ENCODE peak calls at places on chromosomes 6 and 20, in five cellular contexts. K is left lung, S is stomach, W is esophagus squamous epithelium, E is SJSA1. U is an unnamed sample. For H3K9me3, the result is how much of the 10 kb centered on the place peaks cover.

GRCh38 chr6:158662607-158663464 is 13.0 kb downstream of the SYTL3 start:
- DNase-seq in K (no peak), W (no peak), E (no peak), S (no peak), U (peak)

GRCh38 chr20:41072099-41072798 is 43.6 kb downstream of the TOP1 start:
- DNase-seq in K (no peak), W (no peak), S (no peak), E (peak), U (no peak)

GRCh38 chr20:54292186-54292585 is 84.3 kb downstream of the PFDN4 start:
- DNase-seq in E (no peak), K (no peak), S (no peak), W (no peak), U (no peak)

GRCh38 chr6:30782425-30783014 is 38.2 kb upstream of the IER3 start:
- DNase-seq in E (peak), S (no peak), K (no peak), W (no peak), U (no peak)

GRCh38 chr6:72944660-72945059 is 280.6 kb downstream of the KHDC1L start:
- DNase-seq in W (no peak), S (no peak), E (no peak), K (no peak), U (no peak)

GRCh38 chr20:44057698-44058675 is 129.0 kb downstream of the JPH2 start:
- DNase-seq in W (no peak), E (no peak), K (no peak), S (no peak), U (no peak)

GRCh38 chr6:88761237-88762031 is 202.0 kb downstream of the RNGTT start:
- DNase-seq in E (no peak), W (no peak), S (no peak), K (no peak), U (no peak)

GRCh38 chr6:33692760-33693158 is 18.7 kb downstream of the UQCC2 start:
- DNase-seq in K (no peak), S (peak), W (no peak), E (no peak), U (peak)

GRCh38 chr20:43914286-43914685 is 366 bp upstream of the TOX2 start:
- DNase-seq in K (no peak), E (peak), S (no peak), W (no peak), U (no peak)

GRCh38 chr6:98463038-98463437 is 371.3 kb upstream of the POU3F2 start:
- DNase-seq in E (no peak), W (no peak), K (no peak), S (no peak), U (no peak)

GRCh38 chr20:9597547-9597946 is 83.2 kb downstream of the LAMP5 start:
- DNase-seq in S (no peak), K (no peak), E (no peak), W (no peak), U (no peak)

GRCh38 chr20:24970743-24971142 is 21.7 kb downstream of the CST7 start:
- DNase-seq in E (no peak), S (no peak), W (no peak), K (no peak), U (no peak)

GRCh38 chr6:46254946-46255345 is 84.2 kb upstream of the ENPP5 start:
- DNase-seq in S (no peak), K (no peak), E (no peak), W (no peak), U (no peak)

GRCh38 chr6:15355683-15356099 is 109.8 kb downstream of the JARID2 start:
- DNase-seq in K (no peak), W (no peak), S (no peak), E (no peak), U (no peak)

GRCh38 chr6:144316866-144317204 is 31.7 kb downstream of the UTRN start:
- DNase-seq in S (no peak), K (no peak), E (no peak), W (no peak), U (no peak)

GRCh38 chr20:41046716-41047115 is 18.1 kb downstream of the TOP1 start:
- DNase-seq in W (no peak), E (no peak), K (no peak), S (no peak), U (no peak)

GRCh38 chr6:158502593-158502950 is 57.3 kb upstream of the TMEM181 start:
- DNase-seq in S (no peak), K (no peak), E (no peak), W (no peak), U (no peak)

GRCh38 chr20:1557605-1558004 is at the start of gene SIRPD:
- DNase-seq in E (no peak), W (no peak), K (no peak), S (no peak), U (no peak)

GRCh38 chr20:35252037-35252461 is 25.6 kb downstream of the MMP24 start:
- DNase-seq in K (no peak), S (no peak), W (no peak), E (peak), U (peak)

GRCh38 chr6:5398530-5398929 is 137.2 kb downstream of the FARS2 start:
- DNase-seq in S (no peak), E (peak), W (no peak), K (no peak), U (peak)

GRCh38 chr20:33668087-33668790 is 1.5 kb downstream of the ACTL10 start:
- DNase-seq in W (no peak), E (no peak), S (peak), K (peak), U (no peak)

GRCh38 chr20:33669224-33669623 is 2.5 kb downstream of the ACTL10 start:
- DNase-seq in E (no peak), K (peak), S (no peak), W (no peak), U (no peak)

GRCh38 chr20:33668791-33669155 is 2.0 kb downstream of the ACTL10 start:
- DNase-seq in S (no peak), E (no peak), W (no peak), K (peak), U (no peak)

GRCh38 chr20:33666293-33667244 is at the start of gene ACTL10:
- DNase-seq in E (no peak), K (peak), W (peak), S (peak), U (peak)

DNA sequence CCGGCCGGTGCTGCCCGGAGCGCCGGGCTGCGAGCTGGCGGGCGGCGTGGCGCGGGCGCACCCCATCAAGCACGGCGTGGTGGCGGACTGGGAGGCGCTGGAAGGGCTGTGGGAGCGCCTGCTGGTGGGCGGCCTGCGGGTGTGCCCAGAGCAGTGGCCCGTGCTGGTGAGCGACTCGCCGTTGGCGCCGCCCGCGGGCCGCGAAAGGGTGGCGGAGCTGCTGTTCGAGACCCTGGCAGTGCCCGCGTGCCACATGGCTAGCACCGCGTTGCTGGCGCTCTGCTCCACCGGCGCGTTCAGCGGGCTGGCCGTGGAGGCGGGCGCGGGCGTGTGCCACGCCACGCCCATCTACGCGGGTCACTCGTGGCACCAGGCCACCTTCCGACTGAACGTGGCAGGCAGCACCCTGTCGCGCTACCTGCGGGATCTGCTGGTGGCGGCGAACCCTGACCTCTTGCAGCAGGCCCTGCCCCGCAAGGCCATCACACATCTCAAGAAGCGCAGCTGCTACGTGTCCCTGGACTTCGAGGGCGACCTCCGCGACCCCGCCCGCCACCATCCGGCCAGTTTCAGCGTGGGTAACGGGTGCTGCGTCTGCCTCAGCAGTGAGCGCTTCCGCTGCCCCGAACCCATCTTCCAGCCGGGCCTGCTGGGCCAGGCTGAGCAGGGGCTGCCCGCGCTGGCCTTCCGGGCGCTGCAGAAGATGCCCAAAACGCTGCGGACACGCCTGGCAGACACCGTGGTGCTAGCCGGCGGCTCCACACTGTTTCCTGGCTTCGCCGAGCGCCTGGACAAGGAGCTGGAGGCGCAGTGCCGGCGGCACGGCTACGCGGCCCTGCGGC is 723 bp downstream of the ACTL10 start:
- DNase-seq in K (peak), E (no peak), W (no peak), S (peak), U (peak)
- H3K27ac ChIP-seq in K (peak), E (no peak), W (peak), S (peak), U (peak)

DNA sequence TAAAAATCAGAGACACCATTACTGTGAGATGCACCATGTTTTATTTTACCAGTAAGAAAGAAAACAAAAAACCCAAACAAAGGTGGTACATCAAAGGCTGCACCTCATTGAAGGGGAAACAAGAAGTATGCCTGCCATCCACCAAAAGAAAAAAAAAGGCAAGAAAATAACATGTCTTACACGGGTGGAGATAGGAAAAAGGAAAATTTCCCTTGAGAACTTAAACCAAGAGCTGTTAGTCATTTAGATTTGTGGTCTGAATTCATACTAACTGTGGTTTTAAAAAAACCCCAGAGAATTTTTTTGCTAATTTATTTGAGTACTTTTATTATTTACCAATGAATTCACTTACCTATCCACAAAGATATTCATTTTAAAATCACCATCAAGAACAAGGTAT is 144.0 kb downstream of the LRRC1 start:
- DNase-seq in S (no peak), E (no peak), K (no peak), W (no peak), U (no peak)
- H3K4me3 ChIP-seq in S (no peak), E (no peak), K (no peak), W (no peak), U (no peak)

GRCh38 chr6:170146640-170147039 is 144.2 kb downstream of the DLL1 start:
- DNase-seq in E (no peak), W (no peak), K (peak), S (no peak), U (peak)

GRCh38 chr6:170144952-170145587 is 145.8 kb downstream of the DLL1 start:
- DNase-seq in S (no peak), W (no peak), K (no peak), E (no peak), U (no peak)

GRCh38 chr6:170142559-170142958 is 148.3 kb downstream of the DLL1 start:
- DNase-seq in S (no peak), E (no peak), W (no peak), K (no peak), U (no peak)

GRCh38 chr6:170140129-170140528 is 150.7 kb downstream of the DLL1 start:
- DNase-seq in S (no peak), E (no peak), W (no peak), K (no peak), U (no peak)

DNA sequence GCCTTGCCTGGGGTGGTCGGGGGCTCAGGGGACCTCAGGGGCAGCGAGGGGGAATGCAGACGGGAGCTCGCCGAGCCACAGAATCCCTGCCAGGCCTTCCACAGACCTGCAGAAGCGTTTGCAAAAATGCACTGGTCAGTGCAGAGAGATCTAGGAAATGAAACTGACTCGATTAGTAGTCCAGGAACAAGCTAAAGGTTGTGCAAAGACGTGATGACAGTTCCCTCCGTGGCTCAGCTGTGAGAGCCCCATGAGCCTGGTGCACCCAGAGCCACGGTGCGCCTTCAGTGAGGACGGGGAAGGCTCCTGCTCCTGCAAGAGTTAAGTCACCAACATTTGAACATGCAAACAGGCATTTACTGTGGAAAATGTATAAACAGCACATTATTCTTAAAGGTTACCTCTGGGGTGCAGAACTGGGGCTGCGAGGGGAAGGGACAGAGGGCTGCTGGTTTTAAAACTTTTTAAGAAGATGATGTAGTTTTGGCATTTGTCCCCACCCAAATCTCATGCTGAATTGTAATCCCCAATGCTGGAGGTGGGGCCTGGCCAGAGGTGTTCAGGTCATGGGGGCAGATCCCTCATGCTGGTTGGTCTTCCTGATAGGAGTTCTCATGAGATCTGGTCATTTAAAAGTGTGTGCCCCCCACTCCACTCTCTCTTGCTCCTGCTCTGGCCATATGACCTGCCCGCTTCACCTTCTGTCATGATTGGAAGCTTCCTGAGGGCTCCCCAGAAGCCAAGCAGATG is 147.3 kb downstream of the DLL1 start:
- DNase-seq in K (no peak), W (no peak), E (no peak), S (peak), U (no peak)
- H3K9me3 ChIP-seq in K (under half), W (under half), E (under half), S (under half), U (under half)

DNA sequence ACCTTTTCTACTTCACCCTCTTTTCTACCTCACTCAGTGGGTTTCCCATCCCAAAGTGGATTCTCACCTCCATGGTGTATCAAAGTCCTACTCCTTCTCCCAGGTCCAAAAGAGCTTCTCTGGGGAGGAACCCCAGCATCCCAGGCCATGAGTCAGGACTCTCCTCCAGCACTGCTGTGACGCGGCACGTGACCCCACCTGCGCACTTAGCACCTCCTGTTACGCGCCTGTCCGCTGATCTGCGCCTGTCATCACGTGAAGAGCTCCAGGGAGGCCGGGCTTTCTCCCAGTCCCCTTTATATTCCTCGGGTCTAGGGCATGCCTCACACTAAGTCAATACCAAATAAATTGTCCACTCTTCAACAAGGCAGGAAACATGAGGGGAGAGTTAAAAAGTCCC is 226.9 kb upstream of the QKI start:
- DNase-seq in E (no peak), S (no peak), W (no peak), K (no peak), U (no peak)
- H3K27ac ChIP-seq in E (no peak), S (no peak), W (no peak), K (no peak), U (no peak)

DNA sequence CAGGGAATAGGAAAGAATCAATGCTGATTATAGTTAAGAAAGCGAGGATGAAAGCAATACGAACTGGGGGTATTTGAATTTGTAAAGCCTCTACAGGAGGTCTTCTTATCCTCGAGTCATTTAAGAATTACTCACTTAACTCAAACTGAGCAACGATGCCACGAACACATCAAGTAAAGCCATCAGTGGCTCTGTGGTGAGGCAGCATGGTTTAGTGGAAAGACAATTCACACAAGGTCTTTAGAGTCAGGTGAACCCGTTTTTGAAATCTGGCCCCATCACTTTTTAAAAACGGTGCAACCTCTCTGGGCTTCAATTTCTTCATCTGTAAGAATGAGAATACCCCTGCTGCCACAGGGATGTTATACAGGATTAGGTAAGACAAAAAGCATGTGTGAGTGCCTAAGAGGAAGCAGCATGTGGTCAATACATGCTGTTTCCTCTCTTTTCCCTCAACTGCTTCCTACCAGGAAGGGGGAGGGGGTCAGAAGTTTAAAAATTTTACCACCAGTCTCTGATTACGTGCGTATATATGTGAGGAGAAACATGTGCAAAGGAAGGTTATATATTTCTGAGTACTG is 162.0 kb downstream of the BTBD9 start:
- DNase-seq in E (no peak), S (no peak), W (no peak), K (no peak), U (no peak)
- H3K4me3 ChIP-seq in E (no peak), S (no peak), W (no peak), K (no peak), U (no peak)

DNA sequence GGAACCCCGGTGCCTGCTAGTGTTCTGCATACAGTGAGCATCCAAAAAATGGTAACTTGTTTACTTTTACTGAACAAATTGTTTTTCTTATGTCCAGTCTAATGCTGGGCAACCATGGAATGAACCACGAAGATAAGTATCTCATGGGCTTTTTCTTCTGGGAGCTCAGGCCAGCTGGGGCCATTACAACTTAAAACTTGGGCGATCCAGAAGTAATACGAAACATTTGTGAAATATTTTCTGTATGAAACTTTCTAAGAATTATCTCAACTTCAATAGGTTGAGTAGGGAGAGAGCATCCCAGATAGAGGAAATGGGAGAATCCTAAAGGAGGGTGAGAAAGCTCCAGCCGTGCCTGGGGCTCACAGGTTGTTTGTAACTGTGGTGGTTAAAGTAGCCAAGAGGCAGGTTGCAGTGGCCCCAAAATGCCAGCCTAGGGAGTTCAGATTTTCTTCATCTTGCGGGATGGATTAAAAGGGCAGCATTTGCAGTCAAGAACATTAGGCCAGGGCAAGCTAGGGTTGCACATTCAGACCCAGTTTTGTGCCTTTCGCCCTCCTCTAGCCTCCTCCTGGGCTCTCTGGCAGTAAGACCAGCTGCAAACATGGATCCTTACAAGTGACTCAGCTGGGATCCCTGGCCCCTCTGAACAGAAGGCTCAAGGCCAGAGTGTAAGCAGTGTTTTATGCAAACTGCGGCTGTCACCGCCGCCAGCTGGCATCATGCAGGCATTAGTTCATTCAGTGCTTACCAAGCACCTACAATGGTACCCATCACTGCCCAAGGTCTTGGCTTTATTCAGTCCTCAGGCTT is 41.5 kb downstream of the ELMO2 start:
- DNase-seq in K (no peak), W (no peak), E (peak), S (no peak), U (no peak)
- H3K9me3 ChIP-seq in K (under half), W (under half), E (under half), S (under half), U (under half)

GRCh38 chr20:22523128-22523498 is 61.3 kb downstream of the FOXA2 start:
- DNase-seq in E (no peak), S (no peak), K (no peak), W (no peak), U (no peak)

GRCh38 chr20:22524393-22525015 is 59.9 kb downstream of the FOXA2 start:
- DNase-seq in E (no peak), W (no peak), S (no peak), K (no peak), U (no peak)

GRCh38 chr20:22523499-22524392 is 60.6 kb downstream of the FOXA2 start:
- DNase-seq in S (peak), E (no peak), K (no peak), W (no peak), U (no peak)

GRCh38 chr20:22522701-22523100 is 61.7 kb downstream of the FOXA2 start:
- DNase-seq in E (no peak), W (no peak), S (no peak), K (no peak), U (no peak)

DNA sequence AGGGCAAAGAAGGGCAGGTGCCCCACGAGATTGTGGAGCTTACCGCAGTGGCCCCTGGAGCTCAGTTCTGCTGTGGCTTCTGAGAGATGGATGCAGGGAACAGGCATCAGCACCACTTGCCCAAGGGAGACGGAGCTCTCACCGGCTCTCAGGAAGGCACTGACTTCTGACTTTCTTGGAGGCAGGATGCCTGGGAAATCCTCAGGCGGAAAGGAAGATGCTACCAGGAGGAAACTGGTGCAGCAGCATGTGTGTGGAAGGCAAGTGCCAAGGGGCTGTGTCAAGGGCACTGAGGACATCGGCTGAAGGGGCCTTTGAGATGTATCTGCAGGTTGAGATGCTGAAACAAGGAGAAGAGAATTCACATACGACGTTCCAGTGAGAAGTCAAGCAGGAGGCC is 64.0 kb downstream of the FOXA2 start:
- DNase-seq in E (no peak), K (no peak), W (no peak), S (no peak), U (no peak)
- H3K27ac ChIP-seq in E (no peak), K (no peak), W (no peak), S (no peak), U (no peak)